ENCODE peak calls at places on chromosomes 3 and 15, in seven cellular contexts. M, P, H, I, B, W and R are unnamed samples.
A peak's percentile ranks its signal among the peaks of the same experiment; 100 is the strongest.

GRCh38 chr15:88911766-88912118 is 1.4 kb downstream of the MFGE8 start:
- DNase-seq in M (peak; percentile 47), P (no peak), H (peak; percentile 58), I (no peak), B (no peak), W (peak; percentile 67), R (no peak)

GRCh38 chr3:65020233-65020632 is 332.4 kb upstream of the ADAMTS9 start:
- DNase-seq in M (no peak), P (no peak), H (no peak), I (no peak), B (peak; percentile 50), W (no peak), R (no peak)

GRCh38 chr3:180690061-180690460 is 10.8 kb upstream of the CCDC39 start:
- DNase-seq in M (no peak), P (no peak), H (no peak), I (no peak), B (no peak), W (no peak), R (no peak)

GRCh38 chr3:193207874-193208273 is 33.1 kb upstream of the PLAAT1 start:
- DNase-seq in M (no peak), P (no peak), H (no peak), I (no peak), B (no peak), W (no peak), R (no peak)

GRCh38 chr3:84108442-84108971 is 850.3 kb upstream of the CADM2 start:
- DNase-seq in M (no peak), P (no peak), H (no peak), I (no peak), B (no peak), W (peak; percentile 21), R (no peak)

GRCh38 chr15:88835646-88836045 is 32.4 kb downstream of the ACAN start:
- DNase-seq in M (no peak), P (no peak), H (no peak), I (no peak), B (no peak), W (no peak), R (no peak)

GRCh38 chr3:158110658-158111018 is 749 bp downstream of the RSRC1 start:
- DNase-seq in M (no peak), P (no peak), H (no peak), I (no peak), B (no peak), W (no peak), R (no peak)

GRCh38 chr15:84926491-84927220 is 42.2 kb downstream of the SLC28A1 start:
- DNase-seq in M (no peak), P (no peak), H (no peak), I (no peak), B (no peak), W (no peak), R (no peak)

GRCh38 chr3:169863458-169863899 is 6.3 kb downstream of the LRRC31 start:
- DNase-seq in M (peak; percentile 75), P (peak; percentile 64), H (peak; percentile 78), I (peak; percentile 73), B (peak; percentile 81), W (peak; percentile 55), R (peak; percentile 80)

GRCh38 chr3:105351821-105352220 is 14.9 kb upstream of the ALCAM start:
- DNase-seq in M (no peak), P (no peak), H (no peak), I (no peak), B (peak; percentile 44), W (no peak), R (no peak)

GRCh38 chr3:128875556-128876120 is 3.8 kb upstream of the ACAD9 start:
- DNase-seq in M (peak; percentile 71), P (peak; percentile 58), H (peak; percentile 45), I (no peak), B (peak; percentile 26), W (peak; percentile 42), R (peak; percentile 79)

GRCh38 chr3:113626513-113627371 is 69.7 kb downstream of the USF3 start:
- DNase-seq in M (peak; percentile 76), P (peak; percentile 73), H (peak; percentile 36), I (peak; percentile 79), B (peak; percentile 64), W (peak; percentile 72), R (peak; percentile 83)

GRCh38 chr3:3170998-3171397 is 8.5 kb downstream of the CRBN start:
- DNase-seq in M (no peak), P (peak; percentile 15), H (no peak), I (peak; percentile 33), B (peak; percentile 76), W (peak; percentile 21), R (peak; percentile 35)

GRCh38 chr3:78139166-78139565 is 1099.3 kb downstream of the ROBO2 start:
- DNase-seq in M (no peak), P (no peak), H (no peak), I (no peak), B (peak; percentile 71), W (no peak), R (no peak)

GRCh38 chr3:116064646-116065045 is 380.6 kb downstream of the LSAMP start:
- DNase-seq in M (no peak), P (no peak), H (no peak), I (no peak), B (no peak), W (no peak), R (no peak)

GRCh38 chr3:162367443-162368132 is 871.0 kb downstream of the OTOL1 start:
- DNase-seq in M (no peak), P (no peak), H (no peak), I (no peak), B (no peak), W (no peak), R (no peak)

GRCh38 chr15:88624156-88624970 is 3.2 kb downstream of the AEN start:
- DNase-seq in M (no peak), P (peak; percentile 56), H (no peak), I (no peak), B (peak; percentile 81), W (no peak), R (peak; percentile 36)

GRCh38 chr3:160088492-160089137 is 100.0 kb downstream of the IL12A start:
- DNase-seq in M (no peak), P (no peak), H (no peak), I (no peak), B (no peak), W (no peak), R (no peak)

GRCh38 chr15:28901587-28901980 is 15.8 kb downstream of the APBA2 start:
- DNase-seq in M (no peak), P (no peak), H (no peak), I (no peak), B (no peak), W (no peak), R (no peak)

GRCh38 chr15:70142322-70143191 is 44.8 kb upstream of the TLE3 start:
- DNase-seq in M (no peak), P (no peak), H (no peak), I (no peak), B (peak; percentile 75), W (no peak), R (peak; percentile 89)

GRCh38 chr15:82045179-82045891 is 483 bp downstream of the MEX3B start:
- DNase-seq in M (peak; percentile 45), P (peak; percentile 45), H (no peak), I (no peak), B (peak; percentile 65), W (peak; percentile 45), R (peak; percentile 58)

GRCh38 chr3:139329364-139329850 is 14.4 kb upstream of the MRPS22 start:
- DNase-seq in M (peak; percentile 96), P (peak; percentile 87), H (peak; percentile 93), I (peak; percentile 74), B (peak; percentile 74), W (peak; percentile 84), R (peak; percentile 87)

GRCh38 chr3:196684548-196685407 is 27.3 kb downstream of the CEP19 start:
- DNase-seq in M (peak; percentile 57), P (peak; percentile 71), H (peak; percentile 67), I (peak; percentile 34), B (peak; percentile 61), W (peak; percentile 34), R (peak; percentile 94)

GRCh38 chr15:38578626-38579025 is 14.0 kb upstream of the RASGRP1 start:
- DNase-seq in M (no peak), P (no peak), H (no peak), I (no peak), B (no peak), W (no peak), R (no peak)

GRCh38 chr3:177802151-177802900 is 605.0 kb upstream of the TBL1XR1 start:
- DNase-seq in M (no peak), P (no peak), H (no peak), I (no peak), B (no peak), W (no peak), R (no peak)

DNA sequence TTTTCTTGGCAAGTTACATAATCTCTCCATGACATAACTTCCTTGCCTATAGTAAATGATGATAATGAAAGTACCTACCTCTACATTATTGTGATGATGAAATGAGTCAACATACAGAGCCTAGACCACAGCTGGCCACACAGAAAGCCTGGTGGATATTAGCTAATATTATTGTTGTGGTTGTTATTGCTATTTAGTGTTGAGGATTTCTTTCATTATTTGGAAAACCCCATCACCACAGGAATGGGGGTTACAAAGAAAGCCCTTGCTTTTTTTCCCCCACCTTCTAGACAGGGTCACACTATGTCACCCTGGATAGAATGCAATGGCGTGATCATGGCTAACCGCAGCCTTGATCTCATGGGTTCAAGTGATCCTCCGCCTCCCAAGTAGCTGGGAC is 125.0 kb downstream of the PDZRN3 start:
- DNase-seq in M (no peak), P (no peak), H (no peak), I (no peak), B (no peak), W (no peak), R (no peak)
- TF ChIP-seq MAX in M (no peak), P (no peak), H (no peak), I (no peak), B (no peak), W (no peak), R (no peak)

GRCh38 chr15:36898522-36899126 is 201.7 kb downstream of the MEIS2 start:
- DNase-seq in M (no peak), P (no peak), H (no peak), I (no peak), B (no peak), W (no peak), R (no peak)

GRCh38 chr15:36899696-36900095 is 200.7 kb downstream of the MEIS2 start:
- DNase-seq in M (no peak), P (no peak), H (no peak), I (no peak), B (no peak), W (no peak), R (no peak)

GRCh38 chr15:36894062-36894461 is 206.3 kb downstream of the MEIS2 start:
- DNase-seq in M (no peak), P (no peak), H (no peak), I (no peak), B (no peak), W (no peak), R (no peak)

GRCh38 chr15:36897834-36898233 is 202.5 kb downstream of the MEIS2 start:
- DNase-seq in M (no peak), P (no peak), H (no peak), I (no peak), B (no peak), W (no peak), R (no peak)

GRCh38 chr15:36896949-36897348 is 203.4 kb downstream of the MEIS2 start:
- DNase-seq in M (no peak), P (no peak), H (no peak), I (no peak), B (no peak), W (no peak), R (no peak)
- TF ChIP-seq MAX in M (no peak), P (no peak), H (no peak), I (no peak), B (no peak), W (no peak), R (no peak)

GRCh38 chr15:40307421-40308165 is at the start of gene PLCB2:
- DNase-seq in M (peak; percentile 44), P (no peak), H (peak; percentile 46), I (no peak), B (no peak), W (peak; percentile 23), R (peak; percentile 96)
- TF ChIP-seq MAX in M (peak; percentile 35), P (no peak), H (no peak), I (no peak), B (no peak), W (no peak), R (peak; percentile 48)

GRCh38 chr3:122681294-122682015 is 816 bp downstream of the PARP14 start:
- DNase-seq in M (peak; percentile 24), P (peak; percentile 21), H (no peak), I (no peak), B (peak; percentile 36), W (no peak), R (no peak)
- TF ChIP-seq MAX in M (no peak), P (no peak), H (no peak), I (no peak), B (no peak), W (peak; percentile 8), R (no peak)